ENCODE peak calls at places on chromosomes 6 and 20, in five cellular contexts. A is NCI-H1105, B is iPS-NIHi11, D is NCI-H2081 treated with DMSO at 0.1 percent for 48 hours, C is WTC11. J is an unnamed sample.

GRCh38 chr6:168555618-168556273 is 114.8 kb downstream of the SMOC2 start:
- DNase-seq in A (no peak), B (no peak), D (no peak), C (no peak), J (no peak)

GRCh38 chr6:44105993-44106740 is 21.1 kb downstream of the MRPL14 start:
- DNase-seq in A (no peak), B (no peak), D (no peak), C (no peak), J (no peak)

GRCh38 chr6:167683028-167683862 is 143.5 kb upstream of the AFDN start:
- DNase-seq in A (no peak), B (no peak), D (no peak), C (no peak), J (no peak)

GRCh38 chr6:1477432-1478090 is 88.2 kb downstream of the FOXF2 start:
- DNase-seq in A (no peak), B (no peak), D (no peak), C (no peak), J (peak; percentile 47)

GRCh38 chr6:25389501-25389900 is 110.3 kb downstream of the CARMIL1 start:
- DNase-seq in A (no peak), B (no peak), D (no peak), C (no peak), J (peak; percentile 68)

GRCh38 chr6:132937466-132937906 is 123.1 kb downstream of the RPS12 start:
- DNase-seq in A (peak; percentile 68), B (peak; percentile 71), D (peak; percentile 52), C (peak; percentile 62), J (peak; percentile 21)

GRCh38 chr6:148064406-148065134 is 278.1 kb upstream of the SASH1 start:
- DNase-seq in A (no peak), B (no peak), D (no peak), C (no peak), J (peak; percentile 53)

GRCh38 chr6:155245193-155245592 is 18.6 kb upstream of the CLDN20 start:
- DNase-seq in A (no peak), B (no peak), D (no peak), C (no peak), J (no peak)

GRCh38 chr20:36344517-36345132 is 38.5 kb downstream of the DLGAP4 start:
- DNase-seq in A (no peak), B (peak; percentile 93), D (no peak), C (peak; percentile 85), J (peak; percentile 12)

GRCh38 chr6:157944983-157945931 is 36.4 kb upstream of the SYNJ2 start:
- DNase-seq in A (no peak), B (no peak), D (no peak), C (no peak), J (no peak)

GRCh38 chr6:34940030-34940434 is 51.0 kb downstream of the ANKS1A start:
- DNase-seq in A (no peak), B (no peak), D (no peak), C (no peak), J (no peak)

GRCh38 chr20:39453890-39454289 is 491.7 kb downstream of the DHX35 start:
- DNase-seq in A (no peak), B (peak; percentile 9), D (no peak), C (no peak), J (no peak)

GRCh38 chr20:62860391-62860923 is 1.2 kb downstream of the TCFL5 start:
- DNase-seq in A (no peak), B (no peak), D (no peak), C (no peak), J (no peak)

GRCh38 chr20:12570371-12570770 is 438.4 kb upstream of the SPTLC3 start:
- DNase-seq in A (peak; percentile 38), B (peak; percentile 59), D (peak; percentile 74), C (peak; percentile 71), J (no peak)

GRCh38 chr6:136014454-136015421 is 163.2 kb downstream of the PDE7B start:
- DNase-seq in A (no peak), B (no peak), D (no peak), C (no peak), J (peak; percentile 99)

GRCh38 chr6:21972516-21972915 is 324.3 kb downstream of the PRL start:
- DNase-seq in A (no peak), B (no peak), D (no peak), C (no peak), J (no peak)

GRCh38 chr6:42369568-42369967 is 82.2 kb downstream of the TRERF1 start:
- DNase-seq in A (no peak), B (no peak), D (no peak), C (no peak), J (no peak)

GRCh38 chr20:45781391-45781931 is 10.2 kb downstream of the WFDC3 start:
- DNase-seq in A (no peak), B (no peak), D (no peak), C (no peak), J (peak; percentile 98)

GRCh38 chr6:26032387-26033131 is 54.7 kb upstream of the HFE start:
- DNase-seq in A (no peak), B (no peak), D (no peak), C (no peak), J (peak; percentile 64)

GRCh38 chr6:91407706-91408105 is 820.8 kb upstream of the MAP3K7 start:
- DNase-seq in A (no peak), B (no peak), D (no peak), C (no peak), J (no peak)

GRCh38 chr20:38228436-38228835 is 32.1 kb downstream of the KIAA1755 start:
- DNase-seq in A (no peak), B (no peak), D (no peak), C (no peak), J (peak; percentile 4)

GRCh38 chr6:26739811-26740210 is 80.3 kb upstream of the ZNF322 start:
- DNase-seq in A (no peak), B (no peak), D (no peak), C (no peak), J (no peak)

GRCh38 chr6:131948692-131949614 is 2.2 kb downstream of the CCN2 start:
- DNase-seq in A (no peak), B (no peak), D (no peak), C (no peak), J (peak; percentile 71)

GRCh38 chr6:26556263-26557070 is 18.3 kb downstream of the HMGN4 start:
- DNase-seq in A (no peak), B (peak; percentile 50), D (no peak), C (peak; percentile 77), J (peak; percentile 94)

GRCh38 chr20:23205656-23206055 is 119.5 kb upstream of the CD93 start:
- DNase-seq in A (no peak), B (peak; percentile 35), D (peak; percentile 23), C (peak; percentile 26), J (no peak)

GRCh38 chr20:52684911-52685310 is 287.2 kb upstream of the TSHZ2 start:
- DNase-seq in A (no peak), B (no peak), D (no peak), C (no peak), J (no peak)

GRCh38 chr20:39752235-39752876 is 790.2 kb downstream of the DHX35 start:
- DNase-seq in A (no peak), B (no peak), D (no peak), C (no peak), J (no peak)

GRCh38 chr20:59214619-59215547 is 51.3 kb downstream of the ZNF831 start:
- DNase-seq in A (no peak), B (no peak), D (no peak), C (no peak), J (no peak)

GRCh38 chr6:25279748-25280616 is 808 bp downstream of the CARMIL1 start:
- DNase-seq in A (peak; percentile 52), B (peak; percentile 70), D (no peak), C (peak; percentile 78), J (no peak)

GRCh38 chr6:143952947-143953346 is 55.1 kb downstream of the PLAGL1 start:
- DNase-seq in A (no peak), B (no peak), D (no peak), C (no peak), J (no peak)

GRCh38 chr6:108727966-108728730 is 120.1 kb upstream of the ARMC2 start:
- DNase-seq in A (no peak), B (no peak), D (no peak), C (no peak), J (no peak)

GRCh38 chr6:97626586-97627441 is 343.8 kb upstream of the MMS22L start:
- DNase-seq in A (peak; percentile 38), B (no peak), D (no peak), C (no peak), J (no peak)

GRCh38 chr6:2021713-2022125 is 223.7 kb downstream of the GMDS start:
- DNase-seq in A (peak; percentile 94), B (peak; percentile 28), D (peak; percentile 82), C (no peak), J (peak; percentile 53)

GRCh38 chr6:30077218-30077617 is 1.6 kb upstream of the RNF39 start:
- DNase-seq in A (no peak), B (no peak), D (no peak), C (no peak), J (no peak)

GRCh38 chr6:149306967-149307366 is 10.5 kb upstream of the TAB2 start:
- DNase-seq in A (no peak), B (no peak), D (no peak), C (no peak), J (peak; percentile 58)

GRCh38 chr6:13268914-13269532 is 59.3 kb downstream of the TBC1D7 start:
- DNase-seq in A (no peak), B (peak; percentile 36), D (no peak), C (no peak), J (peak; percentile 79)

GRCh38 chr20:26207237-26207966 is 510.7 kb upstream of the ZNF337 start:
- DNase-seq in A (no peak), B (no peak), D (no peak), C (no peak), J (no peak)